ENCODE peak calls at places on chromosomes 16 and 17, in nine cellular contexts. M is mucosa of gallbladder, Q is cardiac muscle cell, C is RWPE2, O is pons, F is caudate nucleus, I is SW 1271, H is stomach, B is adrenal gland. S is an unnamed sample.

GRCh38 chr17:74190154-74190553 is 13.3 kb upstream of the RPL38 start:
- DNase-seq in F (no peak), B (no peak), M (no peak), Q (peak; percentile 72), O (peak; percentile 76), I (no peak), H (no peak), C (no peak), S (no peak)

GRCh38 chr16:51445250-51445649 is 294.2 kb upstream of the SALL1 start:
- DNase-seq in H (no peak), M (no peak), Q (no peak), F (no peak), O (no peak), I (no peak), B (no peak), C (no peak), S (no peak)

GRCh38 chr17:7862692-7863437 is 5.1 kb downstream of the CYB5D1 start:
- DNase-seq in C (no peak), B (peak; percentile 48), Q (peak; percentile 65), F (no peak), O (peak; percentile 67), H (no peak), M (no peak), I (no peak), S (peak; percentile 37)

GRCh38 chr17:83064021-83064731 is 15.2 kb upstream of the METRNL start:
- DNase-seq in B (peak; percentile 10), I (no peak), O (no peak), C (peak; percentile 53), Q (no peak), F (no peak), M (no peak), H (peak; percentile 24), S (peak; percentile 0)

GRCh38 chr17:21352981-21353265 is 23.2 kb upstream of the KCNJ12 start:
- DNase-seq in I (no peak), C (peak; percentile 35), O (no peak), F (no peak), H (no peak), Q (no peak), B (no peak), M (no peak), S (no peak)

GRCh38 chr17:72237223-72237622 is 116.4 kb downstream of the SOX9 start:
- DNase-seq in B (no peak), H (no peak), Q (no peak), C (no peak), I (no peak), O (no peak), F (no peak), M (no peak), S (no peak)

GRCh38 chr16:72939247-72939646 is 108.7 kb downstream of the ZFHX3 start:
- DNase-seq in M (no peak), Q (peak; percentile 76), F (no peak), I (no peak), C (no peak), O (peak; percentile 39), H (no peak), B (no peak), S (no peak)

GRCh38 chr16:75322706-75323105 is 71.3 kb upstream of the BCAR1 start:
- DNase-seq in H (no peak), F (no peak), M (no peak), B (no peak), Q (peak; percentile 20), C (no peak), I (no peak), O (no peak), S (no peak)

GRCh38 chr17:16872836-16873653 is 98.9 kb downstream of the TNFRSF13B start:
- DNase-seq in I (no peak), C (no peak), B (no peak), F (no peak), H (peak; percentile 45), M (no peak), Q (peak; percentile 28), O (no peak), S (peak; percentile 14)

GRCh38 chr16:80948886-80949502 is 57.7 kb downstream of the CMC2 start:
- DNase-seq in I (no peak), O (peak; percentile 60), F (peak; percentile 6), H (no peak), M (no peak), B (no peak), C (no peak), Q (peak; percentile 71), S (peak; percentile 79)

GRCh38 chr17:50863221-50863843 is 2.8 kb downstream of the TOB1 start:
- DNase-seq in Q (peak; percentile 48), B (peak; percentile 56), O (peak; percentile 92), H (peak; percentile 59), C (no peak), F (peak; percentile 72), M (peak; percentile 54), I (no peak), S (peak; percentile 73)

GRCh38 chr16:2022723-2023097 is 3.1 kb downstream of the NPW start:
- DNase-seq in I (no peak), H (no peak), F (no peak), O (no peak), B (no peak), M (no peak), C (no peak), Q (peak; percentile 70), S (peak; percentile 51)

GRCh38 chr16:77499373-77500285 is 64.8 kb upstream of the ADAMTS18 start:
- DNase-seq in H (no peak), O (no peak), M (no peak), I (no peak), C (no peak), Q (peak; percentile 69), B (peak; percentile 19), F (no peak), S (no peak)

GRCh38 chr17:57892820-57893595 is 43.2 kb upstream of the MRPS23 start:
- DNase-seq in H (peak; percentile 81), M (peak; percentile 88), Q (peak; percentile 99), I (no peak), C (peak; percentile 89), F (peak; percentile 70), B (peak; percentile 91), O (peak; percentile 97), S (peak; percentile 94)

GRCh38 chr17:46772013-46772878 is 46.2 kb downstream of the WNT3 start:
- DNase-seq in C (no peak), I (no peak), M (no peak), B (no peak), Q (no peak), O (no peak), H (peak; percentile 41), F (no peak), S (peak; percentile 52)

GRCh38 chr16:57367111-57367752 is 5.1 kb upstream of the CX3CL1 start:
- DNase-seq in I (no peak), O (no peak), C (peak; percentile 19), Q (peak; percentile 19), F (no peak), H (no peak), M (peak; percentile 35), B (no peak), S (no peak)

S was measured in body of pancreas.